ENCODE peak calls at places on chromosomes 1 and 21, in seven cellular contexts. T, R, Z, N, Q, W and G are unnamed samples.

GRCh38 chr1:244810221-244810620 is 25.2 kb upstream of the COX20 start:
- DNase-seq in Z (no peak), N (no peak), T (no peak), W (no peak), R (no peak), Q (no peak), G (no peak)

GRCh38 chr1:59043796-59044195 is 253.1 kb upstream of the FGGY start:
- DNase-seq in Z (no peak), T (peak; percentile 75), R (peak; percentile 52), Q (peak; percentile 51), W (peak; percentile 49), N (peak; percentile 98), G (peak; percentile 66)

GRCh38 chr1:27398405-27399149 is 6.2 kb downstream of the GPR3 start:
- DNase-seq in W (no peak), Z (no peak), Q (no peak), R (no peak), T (peak; percentile 17), N (no peak), G (no peak)

GRCh38 chr1:15702722-15703550 is 18.8 kb downstream of the PLEKHM2 start:
- DNase-seq in W (no peak), T (no peak), Z (no peak), R (no peak), N (peak; percentile 81), Q (no peak), G (no peak)

GRCh38 chr1:32872189-32872898 is 1.6 kb upstream of the FNDC5 start:
- DNase-seq in N (peak; percentile 39), W (peak; percentile 41), Q (no peak), T (peak; percentile 63), R (peak; percentile 52), Z (peak; percentile 54), G (peak; percentile 31)

GRCh38 chr1:157367870-157368269 is 184.4 kb downstream of the FCRL5 start:
- DNase-seq in N (no peak), Z (no peak), W (no peak), R (no peak), Q (no peak), T (no peak), G (no peak)

GRCh38 chr1:81867235-81867634 is 66.5 kb downstream of the ADGRL2 start:
- DNase-seq in Q (no peak), N (peak; percentile 6), T (no peak), R (no peak), Z (no peak), W (no peak), G (no peak)

GRCh38 chr1:212916395-212917133 is 33.8 kb upstream of the VASH2 start:
- DNase-seq in R (no peak), W (peak; percentile 10), Z (no peak), N (peak; percentile 24), Q (no peak), T (no peak), G (no peak)

GRCh38 chr21:42144679-42145568 is 73.8 kb downstream of the UMODL1 start:
- DNase-seq in Q (no peak), T (no peak), Z (no peak), R (no peak), N (no peak), W (no peak), G (no peak)

GRCh38 chr1:188822248-188822647 is 1655.4 kb downstream of the BRINP3 start:
- DNase-seq in N (no peak), W (no peak), Z (no peak), R (no peak), Q (no peak), T (peak; percentile 11), G (no peak)

GRCh38 chr21:16911166-16911607 is 601.7 kb upstream of the CXADR start:
- DNase-seq in Z (no peak), Q (no peak), R (no peak), T (no peak), N (no peak), W (no peak), G (no peak)

GRCh38 chr1:201501144-201501543 is 5.8 kb downstream of the CSRP1 start:
- DNase-seq in T (no peak), N (peak; percentile 65), Z (no peak), W (no peak), Q (no peak), R (no peak), G (peak; percentile 60)

GRCh38 chr1:239731079-239731744 is 344.8 kb downstream of the CHRM3 start:
- DNase-seq in R (no peak), N (no peak), Z (no peak), W (no peak), Q (no peak), T (no peak), G (no peak)

GRCh38 chr1:220804202-220804586 is 17.5 kb downstream of the MTARC1 start:
- DNase-seq in T (no peak), R (no peak), N (no peak), Z (no peak), W (no peak), Q (no peak), G (no peak)

GRCh38 chr1:222926566-222926965 is 111.7 kb downstream of the DISP1 start:
- DNase-seq in R (peak; percentile 40), T (peak; percentile 77), W (no peak), N (peak; percentile 32), Q (no peak), Z (no peak), G (no peak)

GRCh38 chr1:206050655-206051235 is 2.2 kb upstream of the RHEX start:
- DNase-seq in W (no peak), T (peak; percentile 13), Z (peak; percentile 99), N (no peak), R (peak; percentile 17), Q (peak; percentile 92), G (no peak)

GRCh38 chr1:6646499-6647148 is 22.0 kb downstream of the THAP3 start:
- DNase-seq in Q (no peak), W (peak; percentile 29), R (no peak), Z (peak; percentile 53), N (peak; percentile 70), T (peak; percentile 68), G (peak; percentile 31)

GRCh38 chr1:98870959-98871903 is 133.4 kb downstream of the PLPPR5 start:
- DNase-seq in Z (peak; percentile 70), T (no peak), R (no peak), W (no peak), Q (peak; percentile 67), N (no peak), G (peak; percentile 1)

GRCh38 chr21:42373908-42374455 is 7.6 kb upstream of the TFF1 start:
- DNase-seq in T (no peak), Q (no peak), N (no peak), W (no peak), R (no peak), Z (no peak), G (no peak)

GRCh38 chr21:43740497-43741156 is 21.7 kb downstream of the PDXK start:
- DNase-seq in W (peak; percentile 77), T (no peak), Q (no peak), N (peak; percentile 36), R (no peak), Z (no peak), G (no peak)

GRCh38 chr1:68218485-68218884 is 13.8 kb downstream of the WLS start:
- DNase-seq in R (no peak), T (no peak), Z (no peak), Q (no peak), N (no peak), W (peak; percentile 56), G (no peak)

GRCh38 chr1:66607458-66607857 is 73.5 kb downstream of the SGIP1 start:
- DNase-seq in T (no peak), Z (peak; percentile 43), W (no peak), N (no peak), R (no peak), Q (no peak), G (no peak)
- TF ChIP-seq CTCF in T (no peak), Z (peak; percentile 36), W (no peak), N (peak; percentile 35), R (no peak), Q (no peak), G (peak; percentile 36)

GRCh38 chr1:153631047-153632022 is 2.5 kb upstream of the CHTOP start:
- DNase-seq in Z (no peak), W (no peak), N (no peak), Q (no peak), R (no peak), T (no peak), G (no peak)
- H3K4me3 ChIP-seq in Z (no peak overlapping the region), W (no peak overlapping the region), N (no peak overlapping the region), Q (no peak overlapping the region), R (no peak overlapping the region), T (no peak overlapping the region), G (no peak overlapping the region)

DNA sequence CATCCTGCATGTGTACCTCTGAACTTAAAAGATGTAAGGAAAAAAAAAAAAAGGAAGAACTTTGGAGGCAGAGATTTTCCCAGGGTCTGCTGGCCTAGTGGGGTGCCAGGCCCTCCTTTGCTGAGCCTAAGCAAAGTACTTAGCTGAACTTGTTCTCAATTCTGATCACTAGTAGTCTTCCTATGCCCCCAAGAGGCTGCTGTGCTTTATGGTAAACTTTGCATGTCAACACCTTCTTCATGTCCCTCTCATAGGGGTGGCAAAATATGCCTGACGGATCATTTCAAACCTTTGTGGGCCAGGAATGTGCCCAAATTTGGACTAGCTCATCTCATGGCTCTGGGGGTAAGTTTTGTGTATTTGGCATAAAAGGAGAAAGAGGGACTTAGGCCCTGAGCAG is 1.4 kb upstream of the USP21 start:
- DNase-seq in N (no peak), R (no peak), W (no peak), Z (no peak), Q (no peak), T (no peak), G (no peak)
- TF ChIP-seq CTCF in N (no peak), R (no peak), W (no peak), Z (no peak), Q (no peak), T (no peak), G (no peak)

GRCh38 chr1:2279882-2280281 is 51.8 kb downstream of the SKI start:
- DNase-seq in R (no peak), Z (no peak), T (no peak), W (no peak), Q (no peak), N (peak; percentile 39), G (no peak)
- H3K4me3 ChIP-seq in R (no peak overlapping the region), Z (no peak overlapping the region), T (no peak overlapping the region), W (no peak overlapping the region), Q (no peak overlapping the region), N (no peak overlapping the region), G (no peak overlapping the region)

GRCh38 chr21:45356251-45356650 is 48.7 kb upstream of the COL18A1 start:
- DNase-seq in R (no peak), T (no peak), N (no peak), W (no peak), Q (no peak), Z (no peak), G (no peak)
- TF ChIP-seq CTCF in R (no peak), T (peak; percentile 41), N (peak; percentile 22), W (no peak), Q (no peak), Z (no peak), G (peak; percentile 49)

GRCh38 chr21:45889961-45890360 is 91.6 kb upstream of the COL6A1 start:
- DNase-seq in W (no peak), T (no peak), N (peak; percentile 48), R (no peak), Z (no peak), Q (no peak), G (no peak)

GRCh38 chr21:45894107-45894810 is 87.3 kb upstream of the COL6A1 start:
- DNase-seq in T (peak; percentile 17), Q (no peak), R (no peak), N (peak; percentile 71), Z (no peak), W (no peak), G (peak; percentile 53)

GRCh38 chr21:45891388-45892155 is 90.0 kb upstream of the COL6A1 start:
- DNase-seq in Q (no peak), Z (no peak), W (no peak), N (no peak), R (no peak), T (no peak), G (no peak)

GRCh38 chr21:45893166-45894106 is 88.1 kb upstream of the COL6A1 start:
- DNase-seq in R (no peak), T (no peak), Z (no peak), N (no peak), Q (no peak), W (no peak), G (no peak)

GRCh38 chr21:45892156-45892919 is 89.2 kb upstream of the COL6A1 start:
- DNase-seq in R (no peak), W (no peak), T (no peak), Q (peak; percentile 45), Z (peak; percentile 43), N (no peak), G (no peak)
- H3K4me3 ChIP-seq in R (no peak overlapping the region), W (no peak overlapping the region), T (no peak overlapping the region), Q (no peak overlapping the region), Z (peak overlapping the region; percentile 11), N (no peak overlapping the region), G (no peak overlapping the region)